ENCODE peak calls at places on chromosomes 6 and 20, in six cellular contexts. One of them, this sample, is unnamed.

GRCh38 chr20:17644451-17644850 is 37.6 kb downstream of the RRBP1 start:
- DNase-seq in astrocyte: peak; percentile 22
- DNase-seq in BE2C: no peak
- DNase-seq in CD8-positive, alpha-beta T cell: no peak
- DNase-seq in left ventricle myocardium inferior: no peak
- DNase-seq in endodermal cell: no peak
- DNase-seq in this sample: no peak

GRCh38 chr6:161272600-161273355 is 1.1 kb downstream of the AGPAT4 start:
- DNase-seq in left ventricle myocardium inferior: no peak
- DNase-seq in endodermal cell: peak; percentile 82
- DNase-seq in BE2C: peak; percentile 20
- DNase-seq in CD8-positive, alpha-beta T cell: no peak
- DNase-seq in astrocyte: peak; percentile 81
- DNase-seq in this sample: peak; percentile 34

GRCh38 chr6:5507056-5507722 is 245.9 kb downstream of the FARS2 start:
- DNase-seq in BE2C: no peak
- DNase-seq in left ventricle myocardium inferior: no peak
- DNase-seq in astrocyte: no peak
- DNase-seq in endodermal cell: no peak
- DNase-seq in CD8-positive, alpha-beta T cell: no peak
- DNase-seq in this sample: no peak

GRCh38 chr20:47204008-47204745 is 152.3 kb downstream of the ZMYND8 start:
- DNase-seq in CD8-positive, alpha-beta T cell: no peak
- DNase-seq in endodermal cell: no peak
- DNase-seq in astrocyte: peak; percentile 60
- DNase-seq in BE2C: no peak
- DNase-seq in left ventricle myocardium inferior: no peak
- DNase-seq in this sample: no peak

GRCh38 chr6:137272403-137272802 is 53.2 kb upstream of the IFNGR1 start:
- DNase-seq in CD8-positive, alpha-beta T cell: no peak
- DNase-seq in astrocyte: no peak
- DNase-seq in endodermal cell: no peak
- DNase-seq in left ventricle myocardium inferior: no peak
- DNase-seq in BE2C: no peak
- DNase-seq in this sample: no peak

GRCh38 chr6:40597301-40597700 is 10.1 kb upstream of the LRFN2 start:
- DNase-seq in endodermal cell: no peak
- DNase-seq in left ventricle myocardium inferior: no peak
- DNase-seq in CD8-positive, alpha-beta T cell: no peak
- DNase-seq in astrocyte: no peak
- DNase-seq in BE2C: no peak
- DNase-seq in this sample: no peak

GRCh38 chr20:2521369-2522305 is 12.9 kb upstream of the ZNF343 start:
- DNase-seq in CD8-positive, alpha-beta T cell: peak; percentile 43
- DNase-seq in left ventricle myocardium inferior: no peak
- DNase-seq in astrocyte: no peak
- DNase-seq in BE2C: peak; percentile 39
- DNase-seq in endodermal cell: peak; percentile 80
- DNase-seq in this sample: peak; percentile 79

GRCh38 chr20:62321521-62321948 is 18.7 kb downstream of the ADRM1 start:
- DNase-seq in astrocyte: no peak
- DNase-seq in CD8-positive, alpha-beta T cell: no peak
- DNase-seq in BE2C: peak; percentile 68
- DNase-seq in endodermal cell: peak; percentile 86
- DNase-seq in left ventricle myocardium inferior: no peak
- DNase-seq in this sample: no peak

GRCh38 chr6:147749331-147749730 is 240.8 kb downstream of the SAMD5 start:
- DNase-seq in CD8-positive, alpha-beta T cell: no peak
- DNase-seq in endodermal cell: no peak
- DNase-seq in astrocyte: no peak
- DNase-seq in left ventricle myocardium inferior: no peak
- DNase-seq in BE2C: no peak
- DNase-seq in this sample: no peak

GRCh38 chr6:169510871-169511270 is 191.0 kb downstream of the WDR27 start:
- DNase-seq in astrocyte: no peak
- DNase-seq in CD8-positive, alpha-beta T cell: no peak
- DNase-seq in endodermal cell: no peak
- DNase-seq in BE2C: no peak
- DNase-seq in left ventricle myocardium inferior: no peak
- DNase-seq in this sample: no peak

GRCh38 chr20:59425572-59425971 is 125.2 kb downstream of the EDN3 start:
- DNase-seq in CD8-positive, alpha-beta T cell: no peak
- DNase-seq in BE2C: peak; percentile 79
- DNase-seq in left ventricle myocardium inferior: no peak
- DNase-seq in endodermal cell: no peak
- DNase-seq in astrocyte: no peak
- DNase-seq in this sample: no peak

GRCh38 chr20:20864346-20865096 is 152.1 kb upstream of the RALGAPA2 start:
- DNase-seq in BE2C: no peak
- DNase-seq in astrocyte: no peak
- DNase-seq in left ventricle myocardium inferior: no peak
- DNase-seq in endodermal cell: no peak
- DNase-seq in CD8-positive, alpha-beta T cell: no peak
- DNase-seq in this sample: no peak

GRCh38 chr6:26415036-26415614 is 13.1 kb downstream of the BTN3A1 start:
- DNase-seq in left ventricle myocardium inferior: no peak
- DNase-seq in astrocyte: no peak
- DNase-seq in CD8-positive, alpha-beta T cell: no peak
- DNase-seq in BE2C: no peak
- DNase-seq in endodermal cell: no peak
- DNase-seq in this sample: no peak

GRCh38 chr6:114569643-114570042 is 226.8 kb upstream of the HS3ST5 start:
- DNase-seq in left ventricle myocardium inferior: no peak
- DNase-seq in endodermal cell: peak; percentile 51
- DNase-seq in BE2C: no peak
- DNase-seq in astrocyte: no peak
- DNase-seq in CD8-positive, alpha-beta T cell: no peak
- DNase-seq in this sample: no peak

GRCh38 chr6:21448485-21449109 is 145.0 kb upstream of the SOX4 start:
- DNase-seq in CD8-positive, alpha-beta T cell: no peak
- DNase-seq in endodermal cell: no peak
- DNase-seq in BE2C: no peak
- DNase-seq in left ventricle myocardium inferior: no peak
- DNase-seq in astrocyte: no peak
- DNase-seq in this sample: no peak

GRCh38 chr6:35425284-35425683 is 26.9 kb upstream of the FANCE start:
- DNase-seq in CD8-positive, alpha-beta T cell: no peak
- DNase-seq in BE2C: no peak
- DNase-seq in left ventricle myocardium inferior: no peak
- DNase-seq in endodermal cell: no peak
- DNase-seq in astrocyte: peak; percentile 97
- DNase-seq in this sample: no peak

GRCh38 chr6:134602123-134602522 is 284.2 kb upstream of the SGK1 start:
- DNase-seq in CD8-positive, alpha-beta T cell: no peak
- DNase-seq in astrocyte: no peak
- DNase-seq in BE2C: no peak
- DNase-seq in left ventricle myocardium inferior: no peak
- DNase-seq in endodermal cell: no peak
- DNase-seq in this sample: no peak

GRCh38 chr6:106747139-106747538 is 117.8 kb downstream of the QRSL1 start:
- DNase-seq in BE2C: no peak
- DNase-seq in left ventricle myocardium inferior: no peak
- DNase-seq in CD8-positive, alpha-beta T cell: no peak
- DNase-seq in astrocyte: no peak
- DNase-seq in endodermal cell: no peak
- DNase-seq in this sample: no peak

GRCh38 chr6:142946181-142946923 is 1.4 kb upstream of the HIVEP2 start:
- DNase-seq in astrocyte: peak; percentile 97
- DNase-seq in endodermal cell: peak; percentile 98
- DNase-seq in BE2C: peak; percentile 80
- DNase-seq in left ventricle myocardium inferior: peak; percentile 98
- DNase-seq in CD8-positive, alpha-beta T cell: peak; percentile 79
- DNase-seq in this sample: peak; percentile 87

GRCh38 chr6:138404666-138405337 is 779 bp downstream of the HEBP2 start:
- DNase-seq in CD8-positive, alpha-beta T cell: no peak
- DNase-seq in BE2C: no peak
- DNase-seq in astrocyte: no peak
- DNase-seq in left ventricle myocardium inferior: peak; percentile 29
- DNase-seq in endodermal cell: peak; percentile 75
- DNase-seq in this sample: peak; percentile 33

GRCh38 chr20:63657937-63658748 is at the start of gene RTEL1:
- DNase-seq in CD8-positive, alpha-beta T cell: peak; percentile 89
- DNase-seq in left ventricle myocardium inferior: peak; percentile 93
- DNase-seq in BE2C: peak; percentile 92
- DNase-seq in astrocyte: peak; percentile 85
- DNase-seq in endodermal cell: peak; percentile 96
- DNase-seq in this sample: peak; percentile 92

GRCh38 chr6:108544586-108544985 is 16.1 kb upstream of the FOXO3 start:
- DNase-seq in CD8-positive, alpha-beta T cell: no peak
- DNase-seq in BE2C: no peak
- DNase-seq in endodermal cell: no peak
- DNase-seq in astrocyte: no peak
- DNase-seq in left ventricle myocardium inferior: no peak
- DNase-seq in this sample: no peak

GRCh38 chr20:48772183-48772976 is 55.4 kb downstream of the PREX1 start:
- DNase-seq in BE2C: no peak
- DNase-seq in endodermal cell: no peak
- DNase-seq in CD8-positive, alpha-beta T cell: no peak
- DNase-seq in left ventricle myocardium inferior: peak; percentile 63
- DNase-seq in astrocyte: no peak
- DNase-seq in this sample: no peak

DNA sequence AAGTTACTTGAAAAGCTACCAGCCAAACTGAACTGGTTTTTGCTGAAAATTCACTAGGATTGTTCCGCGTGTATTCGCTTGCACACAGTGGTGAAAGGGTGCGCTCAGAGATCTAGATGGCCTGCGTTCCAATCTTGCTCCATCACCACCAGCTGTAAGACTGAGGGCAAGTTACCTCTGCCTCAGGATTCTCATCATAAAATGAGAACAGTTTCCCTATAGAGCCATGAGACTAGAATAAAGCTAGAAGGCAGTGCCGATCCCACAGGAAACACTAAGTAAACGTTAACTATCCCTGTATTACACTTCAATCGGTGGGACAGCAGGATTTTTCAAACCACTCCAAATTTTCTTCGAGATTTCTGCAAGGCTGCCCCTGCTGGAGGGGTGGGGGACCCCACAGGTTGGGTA is 838 bp downstream of the AHCY start:
- DNase-seq in CD8-positive, alpha-beta T cell: no peak
- DNase-seq in endodermal cell: no peak
- DNase-seq in BE2C: no peak
- DNase-seq in astrocyte: peak; percentile 41
- DNase-seq in left ventricle myocardium inferior: no peak
- DNase-seq in this sample: no peak
- TF ChIP-seq CTCF in CD8-positive, alpha-beta T cell: peak; percentile 52
- TF ChIP-seq CTCF in endodermal cell: peak; percentile 70
- TF ChIP-seq CTCF in BE2C: no peak
- TF ChIP-seq CTCF in astrocyte: no peak
- TF ChIP-seq CTCF in left ventricle myocardium inferior: no peak
- TF ChIP-seq CTCF in this sample: no peak

GRCh38 chr20:24780648-24781047 is 168.4 kb upstream of the CST7 start:
- DNase-seq in CD8-positive, alpha-beta T cell: no peak
- DNase-seq in left ventricle myocardium inferior: no peak
- DNase-seq in astrocyte: no peak
- DNase-seq in endodermal cell: peak; percentile 44
- DNase-seq in BE2C: no peak
- DNase-seq in this sample: no peak
- TF ChIP-seq CTCF in CD8-positive, alpha-beta T cell: no peak
- TF ChIP-seq CTCF in left ventricle myocardium inferior: no peak
- TF ChIP-seq CTCF in astrocyte: no peak
- TF ChIP-seq CTCF in endodermal cell: no peak
- TF ChIP-seq CTCF in BE2C: no peak
- TF ChIP-seq CTCF in this sample: no peak

DNA sequence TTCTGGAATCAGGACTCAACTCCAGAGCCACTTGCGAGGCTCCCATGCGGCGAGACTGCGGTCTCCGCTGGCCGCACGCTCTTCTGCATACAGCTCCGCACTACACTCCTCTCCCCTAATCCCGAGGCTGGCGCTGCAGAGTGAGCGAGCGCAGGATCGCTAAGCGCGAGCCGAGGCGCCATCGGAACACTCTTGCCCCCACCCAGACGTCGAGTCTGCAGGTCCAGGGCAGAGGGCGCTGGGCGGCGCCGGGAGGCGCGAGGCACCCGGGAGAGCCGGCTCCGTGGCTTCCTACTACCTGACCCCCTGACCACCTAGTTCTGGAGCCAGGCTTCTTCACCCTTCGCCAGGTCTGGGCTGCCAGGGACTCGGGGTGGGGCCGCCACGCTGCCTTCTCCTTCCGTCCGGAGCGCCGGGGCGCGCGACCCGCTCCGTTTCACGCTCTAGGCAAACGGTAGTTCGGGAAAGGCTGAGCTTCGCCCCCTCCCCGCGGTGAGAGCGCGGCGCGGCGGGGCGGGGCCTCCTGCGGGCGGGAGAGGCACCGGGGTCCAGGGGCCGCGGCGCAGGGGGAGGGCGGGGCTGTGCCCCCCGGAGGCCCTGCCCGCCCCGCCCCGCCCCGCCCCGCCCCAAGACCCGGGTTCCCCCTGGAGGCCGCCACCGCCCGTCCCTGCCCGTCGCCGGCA is 5.4 kb upstream of the TUBB2A start:
- DNase-seq in CD8-positive, alpha-beta T cell: peak; percentile 53
- DNase-seq in astrocyte: peak; percentile 75
- DNase-seq in left ventricle myocardium inferior: peak; percentile 70
- DNase-seq in endodermal cell: peak; percentile 91
- DNase-seq in BE2C: peak; percentile 87
- DNase-seq in this sample: peak; percentile 86
- TF ChIP-seq CTCF in CD8-positive, alpha-beta T cell: no peak
- TF ChIP-seq CTCF in astrocyte: no peak
- TF ChIP-seq CTCF in left ventricle myocardium inferior: peak; percentile 12
- TF ChIP-seq CTCF in endodermal cell: peak; percentile 42
- TF ChIP-seq CTCF in BE2C: peak; percentile 23
- TF ChIP-seq CTCF in this sample: no peak

GRCh38 chr20:1294497-1294896 is 28.4 kb downstream of the SNPH start:
- DNase-seq in astrocyte: no peak
- DNase-seq in CD8-positive, alpha-beta T cell: no peak
- DNase-seq in BE2C: no peak
- DNase-seq in left ventricle myocardium inferior: no peak
- DNase-seq in endodermal cell: no peak
- DNase-seq in this sample: no peak

GRCh38 chr20:1287787-1288569 is 21.9 kb downstream of the SNPH start:
- DNase-seq in CD8-positive, alpha-beta T cell: no peak
- DNase-seq in astrocyte: no peak
- DNase-seq in endodermal cell: no peak
- DNase-seq in left ventricle myocardium inferior: no peak
- DNase-seq in BE2C: no peak
- DNase-seq in this sample: no peak

GRCh38 chr20:1293641-1294379 is 27.7 kb downstream of the SNPH start:
- DNase-seq in astrocyte: no peak
- DNase-seq in left ventricle myocardium inferior: no peak
- DNase-seq in BE2C: no peak
- DNase-seq in endodermal cell: no peak
- DNase-seq in CD8-positive, alpha-beta T cell: no peak
- DNase-seq in this sample: no peak

GRCh38 chr20:1292620-1293019 is 26.5 kb downstream of the SNPH start:
- DNase-seq in astrocyte: no peak
- DNase-seq in CD8-positive, alpha-beta T cell: no peak
- DNase-seq in endodermal cell: no peak
- DNase-seq in left ventricle myocardium inferior: no peak
- DNase-seq in BE2C: no peak
- DNase-seq in this sample: no peak

DNA sequence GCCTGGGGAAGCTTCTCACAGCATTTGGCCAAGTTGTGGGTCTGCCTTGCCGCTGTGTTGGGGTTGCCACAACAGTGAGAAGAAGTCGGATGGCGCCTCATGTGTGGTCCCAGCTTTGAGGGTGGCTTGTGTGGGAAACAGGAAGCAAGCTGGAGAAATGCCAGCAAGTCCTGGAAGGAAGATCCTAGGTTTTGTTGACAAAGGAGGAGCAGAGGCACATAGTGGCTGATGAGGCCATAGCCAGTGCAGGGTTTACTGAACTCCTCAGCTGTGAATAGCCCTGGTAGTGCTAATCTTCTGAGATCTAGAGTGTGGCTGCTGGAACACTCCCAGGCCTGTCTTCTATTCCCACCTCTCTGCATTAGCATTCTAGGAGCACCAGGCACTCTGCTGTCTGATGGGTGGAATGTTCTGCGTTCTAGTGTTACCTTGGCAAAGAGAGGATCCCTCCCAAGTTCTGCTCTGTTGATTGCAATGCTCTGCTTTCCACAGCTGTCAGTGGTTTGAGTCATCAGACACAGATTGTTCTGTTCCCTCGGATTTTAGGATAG is 25.2 kb downstream of the SNPH start:
- DNase-seq in astrocyte: peak; percentile 45
- DNase-seq in endodermal cell: no peak
- DNase-seq in left ventricle myocardium inferior: no peak
- DNase-seq in CD8-positive, alpha-beta T cell: no peak
- DNase-seq in BE2C: no peak
- DNase-seq in this sample: no peak
- TF ChIP-seq CTCF in astrocyte: no peak
- TF ChIP-seq CTCF in endodermal cell: no peak
- TF ChIP-seq CTCF in left ventricle myocardium inferior: no peak
- TF ChIP-seq CTCF in CD8-positive, alpha-beta T cell: no peak
- TF ChIP-seq CTCF in BE2C: no peak
- TF ChIP-seq CTCF in this sample: no peak

This sample was measured in nephron progenitor cell.